ENCODE peak calls at places on chromosomes 13 and 19, in nine cellular contexts. One of them, this sample, is unnamed.

GRCh38 chr19:43525836-43526771 is 897 bp downstream of the ETHE1 start:
- DNase-seq in CD8-positive, alpha-beta T cell: peak; percentile 53
- DNase-seq in tibial artery: peak; percentile 74
- DNase-seq in iPS DF 6.9: no peak
- DNase-seq in hepatocyte: peak; percentile 44
- DNase-seq in CD4-positive, alpha-beta memory T cell: no peak
- DNase-seq in effector memory CD4-positive, alpha-beta T cell: no peak
- DNase-seq in spleen: peak; percentile 80
- DNase-seq in testis: no peak
- DNase-seq in this sample: peak; percentile 86

GRCh38 chr19:56671613-56671994 is at the start of gene ZNF835:
- DNase-seq in hepatocyte: no peak
- DNase-seq in effector memory CD4-positive, alpha-beta T cell: peak; percentile 45
- DNase-seq in spleen: peak; percentile 94
- DNase-seq in CD8-positive, alpha-beta T cell: peak; percentile 86
- DNase-seq in tibial artery: peak; percentile 94
- DNase-seq in iPS DF 6.9: no peak
- DNase-seq in testis: peak; percentile 98
- DNase-seq in CD4-positive, alpha-beta memory T cell: peak; percentile 80
- DNase-seq in this sample: peak; percentile 95

GRCh38 chr19:49073514-49074378 is 1.2 kb upstream of the KCNA7 start:
- DNase-seq in effector memory CD4-positive, alpha-beta T cell: no peak
- DNase-seq in spleen: no peak
- DNase-seq in tibial artery: no peak
- DNase-seq in hepatocyte: no peak
- DNase-seq in CD8-positive, alpha-beta T cell: no peak
- DNase-seq in iPS DF 6.9: no peak
- DNase-seq in CD4-positive, alpha-beta memory T cell: no peak
- DNase-seq in testis: no peak
- DNase-seq in this sample: peak; percentile 93

GRCh38 chr19:33486407-33486806 is 35.2 kb downstream of the PEPD start:
- DNase-seq in iPS DF 6.9: no peak
- DNase-seq in hepatocyte: no peak
- DNase-seq in effector memory CD4-positive, alpha-beta T cell: no peak
- DNase-seq in testis: no peak
- DNase-seq in tibial artery: peak; percentile 40
- DNase-seq in CD4-positive, alpha-beta memory T cell: no peak
- DNase-seq in spleen: peak; percentile 49
- DNase-seq in CD8-positive, alpha-beta T cell: no peak
- DNase-seq in this sample: no peak

GRCh38 chr19:3658004-3658822 is 31.6 kb upstream of the CACTIN start:
- DNase-seq in spleen: no peak
- DNase-seq in CD4-positive, alpha-beta memory T cell: no peak
- DNase-seq in iPS DF 6.9: no peak
- DNase-seq in tibial artery: no peak
- DNase-seq in CD8-positive, alpha-beta T cell: no peak
- DNase-seq in hepatocyte: no peak
- DNase-seq in effector memory CD4-positive, alpha-beta T cell: no peak
- DNase-seq in testis: peak; percentile 62
- DNase-seq in this sample: no peak

GRCh38 chr13:62687727-62688126 is 1272.1 kb upstream of the PCDH20 start:
- DNase-seq in tibial artery: no peak
- DNase-seq in effector memory CD4-positive, alpha-beta T cell: no peak
- DNase-seq in testis: no peak
- DNase-seq in CD8-positive, alpha-beta T cell: no peak
- DNase-seq in spleen: no peak
- DNase-seq in iPS DF 6.9: no peak
- DNase-seq in CD4-positive, alpha-beta memory T cell: no peak
- DNase-seq in hepatocyte: no peak
- DNase-seq in this sample: no peak

GRCh38 chr13:108597943-108598342 is 31.5 kb upstream of the MYO16 start:
- DNase-seq in tibial artery: no peak
- DNase-seq in CD8-positive, alpha-beta T cell: no peak
- DNase-seq in effector memory CD4-positive, alpha-beta T cell: no peak
- DNase-seq in spleen: no peak
- DNase-seq in iPS DF 6.9: no peak
- DNase-seq in hepatocyte: no peak
- DNase-seq in CD4-positive, alpha-beta memory T cell: no peak
- DNase-seq in testis: no peak
- DNase-seq in this sample: no peak

GRCh38 chr13:71524245-71525002 is 342.6 kb downstream of the DACH1 start:
- DNase-seq in iPS DF 6.9: no peak
- DNase-seq in testis: no peak
- DNase-seq in CD8-positive, alpha-beta T cell: no peak
- DNase-seq in tibial artery: no peak
- DNase-seq in hepatocyte: no peak
- DNase-seq in effector memory CD4-positive, alpha-beta T cell: no peak
- DNase-seq in CD4-positive, alpha-beta memory T cell: no peak
- DNase-seq in spleen: no peak
- DNase-seq in this sample: no peak

GRCh38 chr19:35592226-35592625 is 6.3 kb downstream of the PMIS2 start:
- DNase-seq in tibial artery: no peak
- DNase-seq in iPS DF 6.9: peak; percentile 68
- DNase-seq in CD4-positive, alpha-beta memory T cell: peak; percentile 25
- DNase-seq in CD8-positive, alpha-beta T cell: no peak
- DNase-seq in testis: peak; percentile 25
- DNase-seq in spleen: no peak
- DNase-seq in hepatocyte: peak; percentile 64
- DNase-seq in effector memory CD4-positive, alpha-beta T cell: no peak
- DNase-seq in this sample: peak; percentile 66

GRCh38 chr13:59483441-59484116 is 680.1 kb downstream of the DIAPH3 start:
- DNase-seq in tibial artery: no peak
- DNase-seq in effector memory CD4-positive, alpha-beta T cell: no peak
- DNase-seq in CD8-positive, alpha-beta T cell: no peak
- DNase-seq in CD4-positive, alpha-beta memory T cell: no peak
- DNase-seq in iPS DF 6.9: no peak
- DNase-seq in testis: no peak
- DNase-seq in hepatocyte: no peak
- DNase-seq in spleen: no peak
- DNase-seq in this sample: no peak

GRCh38 chr13:30105381-30105780 is 202.0 kb downstream of the KATNAL1 start:
- DNase-seq in testis: peak; percentile 39
- DNase-seq in spleen: no peak
- DNase-seq in CD8-positive, alpha-beta T cell: no peak
- DNase-seq in tibial artery: no peak
- DNase-seq in CD4-positive, alpha-beta memory T cell: no peak
- DNase-seq in iPS DF 6.9: no peak
- DNase-seq in hepatocyte: peak; percentile 53
- DNase-seq in effector memory CD4-positive, alpha-beta T cell: no peak
- DNase-seq in this sample: no peak

GRCh38 chr19:41702208-41702651 is 6.2 kb upstream of the CEACAM5 start:
- DNase-seq in hepatocyte: no peak
- DNase-seq in testis: no peak
- DNase-seq in spleen: no peak
- DNase-seq in iPS DF 6.9: no peak
- DNase-seq in tibial artery: no peak
- DNase-seq in CD8-positive, alpha-beta T cell: peak; percentile 15
- DNase-seq in CD4-positive, alpha-beta memory T cell: no peak
- DNase-seq in effector memory CD4-positive, alpha-beta T cell: no peak
- DNase-seq in this sample: peak; percentile 76

GRCh38 chr13:100646030-100646673 is 28.4 kb downstream of the TMTC4 start:
- DNase-seq in tibial artery: no peak
- DNase-seq in CD4-positive, alpha-beta memory T cell: no peak
- DNase-seq in iPS DF 6.9: no peak
- DNase-seq in CD8-positive, alpha-beta T cell: no peak
- DNase-seq in hepatocyte: peak; percentile 45
- DNase-seq in spleen: no peak
- DNase-seq in testis: peak; percentile 46
- DNase-seq in effector memory CD4-positive, alpha-beta T cell: no peak
- DNase-seq in this sample: peak; percentile 87

GRCh38 chr19:7830823-7831222 is 805 bp downstream of the EVI5L start:
- DNase-seq in CD4-positive, alpha-beta memory T cell: no peak
- DNase-seq in testis: no peak
- DNase-seq in tibial artery: no peak
- DNase-seq in iPS DF 6.9: no peak
- DNase-seq in CD8-positive, alpha-beta T cell: no peak
- DNase-seq in hepatocyte: no peak
- DNase-seq in effector memory CD4-positive, alpha-beta T cell: no peak
- DNase-seq in spleen: peak; percentile 80
- DNase-seq in this sample: no peak

GRCh38 chr13:97786510-97786909 is 167.0 kb upstream of the IPO5 start:
- DNase-seq in tibial artery: no peak
- DNase-seq in CD4-positive, alpha-beta memory T cell: no peak
- DNase-seq in iPS DF 6.9: no peak
- DNase-seq in spleen: no peak
- DNase-seq in hepatocyte: no peak
- DNase-seq in CD8-positive, alpha-beta T cell: no peak
- DNase-seq in testis: no peak
- DNase-seq in effector memory CD4-positive, alpha-beta T cell: no peak
- DNase-seq in this sample: no peak

GRCh38 chr19:50480281-50481111 is 3.8 kb upstream of the GARIN5A start:
- DNase-seq in effector memory CD4-positive, alpha-beta T cell: no peak
- DNase-seq in CD4-positive, alpha-beta memory T cell: no peak
- DNase-seq in tibial artery: no peak
- DNase-seq in hepatocyte: no peak
- DNase-seq in spleen: peak; percentile 62
- DNase-seq in iPS DF 6.9: no peak
- DNase-seq in CD8-positive, alpha-beta T cell: no peak
- DNase-seq in testis: no peak
- DNase-seq in this sample: no peak

GRCh38 chr19:50479761-50480251 is 3.2 kb upstream of the GARIN5A start:
- DNase-seq in CD8-positive, alpha-beta T cell: no peak
- DNase-seq in CD4-positive, alpha-beta memory T cell: no peak
- DNase-seq in hepatocyte: no peak
- DNase-seq in iPS DF 6.9: no peak
- DNase-seq in tibial artery: no peak
- DNase-seq in effector memory CD4-positive, alpha-beta T cell: no peak
- DNase-seq in spleen: peak; percentile 45
- DNase-seq in testis: no peak
- DNase-seq in this sample: no peak

GRCh38 chr19:50482271-50482855 is 5.7 kb upstream of the GARIN5A start:
- DNase-seq in testis: no peak
- DNase-seq in spleen: peak; percentile 41
- DNase-seq in effector memory CD4-positive, alpha-beta T cell: no peak
- DNase-seq in CD8-positive, alpha-beta T cell: no peak
- DNase-seq in tibial artery: no peak
- DNase-seq in CD4-positive, alpha-beta memory T cell: no peak
- DNase-seq in iPS DF 6.9: no peak
- DNase-seq in hepatocyte: no peak
- DNase-seq in this sample: no peak

GRCh38 chr19:50482886-50483285 is 6.2 kb upstream of the GARIN5A start:
- DNase-seq in effector memory CD4-positive, alpha-beta T cell: no peak
- DNase-seq in CD4-positive, alpha-beta memory T cell: no peak
- DNase-seq in iPS DF 6.9: no peak
- DNase-seq in tibial artery: no peak
- DNase-seq in CD8-positive, alpha-beta T cell: no peak
- DNase-seq in hepatocyte: no peak
- DNase-seq in spleen: peak; percentile 18
- DNase-seq in testis: no peak
- DNase-seq in this sample: no peak

GRCh38 chr19:50481351-50482149 is 4.9 kb upstream of the GARIN5A start:
- DNase-seq in iPS DF 6.9: no peak
- DNase-seq in tibial artery: no peak
- DNase-seq in CD4-positive, alpha-beta memory T cell: no peak
- DNase-seq in effector memory CD4-positive, alpha-beta T cell: no peak
- DNase-seq in testis: no peak
- DNase-seq in hepatocyte: no peak
- DNase-seq in CD8-positive, alpha-beta T cell: no peak
- DNase-seq in spleen: peak; percentile 67
- DNase-seq in this sample: no peak
- H3K4me1 ChIP-seq in iPS DF 6.9: no peaks in the 10 kb centered on the region
- H3K4me1 ChIP-seq in tibial artery: peaks cover 15% of the 10 kb centered on the region
- H3K4me1 ChIP-seq in CD4-positive, alpha-beta memory T cell: peaks cover 25% of the 10 kb centered on the region
- H3K4me1 ChIP-seq in effector memory CD4-positive, alpha-beta T cell: peaks cover 13% of the 10 kb centered on the region
- H3K4me1 ChIP-seq in testis: peaks cover 9% of the 10 kb centered on the region
- H3K4me1 ChIP-seq in hepatocyte: peaks cover 6% of the 10 kb centered on the region
- H3K4me1 ChIP-seq in CD8-positive, alpha-beta T cell: peaks cover 24% of the 10 kb centered on the region
- H3K4me1 ChIP-seq in spleen: peaks cover 27% of the 10 kb centered on the region
- H3K4me1 ChIP-seq in this sample: peaks cover 7% of the 10 kb centered on the region

GRCh38 chr19:1469936-1470863 is 8.8 kb downstream of the C19orf25 start:
- DNase-seq in testis: peak; percentile 74
- DNase-seq in tibial artery: no peak
- DNase-seq in effector memory CD4-positive, alpha-beta T cell: peak; percentile 45
- DNase-seq in CD4-positive, alpha-beta memory T cell: peak; percentile 70
- DNase-seq in hepatocyte: peak; percentile 60
- DNase-seq in iPS DF 6.9: no peak
- DNase-seq in CD8-positive, alpha-beta T cell: peak; percentile 83
- DNase-seq in spleen: peak; percentile 90
- DNase-seq in this sample: peak; percentile 95
- H3K4me1 ChIP-seq in testis: peaks cover 24% of the 10 kb centered on the region
- H3K4me1 ChIP-seq in tibial artery: peaks cover 79% of the 10 kb centered on the region
- H3K4me1 ChIP-seq in effector memory CD4-positive, alpha-beta T cell: peaks cover 59% of the 10 kb centered on the region
- H3K4me1 ChIP-seq in CD4-positive, alpha-beta memory T cell: peaks cover 54% of the 10 kb centered on the region
- H3K4me1 ChIP-seq in hepatocyte: peaks cover 42% of the 10 kb centered on the region
- H3K4me1 ChIP-seq in iPS DF 6.9: peaks cover 14% of the 10 kb centered on the region
- H3K4me1 ChIP-seq in CD8-positive, alpha-beta T cell: peaks cover 54% of the 10 kb centered on the region
- H3K4me1 ChIP-seq in spleen: peaks cover 93% of the 10 kb centered on the region
- H3K4me1 ChIP-seq in this sample: no peaks in the 10 kb centered on the region

GRCh38 chr13:112057434-112057735 is 9.6 kb upstream of the SOX1 start:
- DNase-seq in tibial artery: no peak
- DNase-seq in CD8-positive, alpha-beta T cell: no peak
- DNase-seq in CD4-positive, alpha-beta memory T cell: no peak
- DNase-seq in iPS DF 6.9: no peak
- DNase-seq in testis: no peak
- DNase-seq in hepatocyte: no peak
- DNase-seq in effector memory CD4-positive, alpha-beta T cell: no peak
- DNase-seq in spleen: peak; percentile 25
- DNase-seq in this sample: no peak

GRCh38 chr13:112058519-112058873 is 8.5 kb upstream of the SOX1 start:
- DNase-seq in testis: no peak
- DNase-seq in hepatocyte: no peak
- DNase-seq in iPS DF 6.9: no peak
- DNase-seq in spleen: no peak
- DNase-seq in CD8-positive, alpha-beta T cell: no peak
- DNase-seq in CD4-positive, alpha-beta memory T cell: no peak
- DNase-seq in tibial artery: no peak
- DNase-seq in effector memory CD4-positive, alpha-beta T cell: no peak
- DNase-seq in this sample: no peak

GRCh38 chr13:112058941-112059340 is 8.0 kb upstream of the SOX1 start:
- DNase-seq in iPS DF 6.9: no peak
- DNase-seq in spleen: no peak
- DNase-seq in CD8-positive, alpha-beta T cell: no peak
- DNase-seq in effector memory CD4-positive, alpha-beta T cell: no peak
- DNase-seq in hepatocyte: no peak
- DNase-seq in testis: no peak
- DNase-seq in CD4-positive, alpha-beta memory T cell: no peak
- DNase-seq in tibial artery: no peak
- DNase-seq in this sample: peak; percentile 89

GRCh38 chr13:112056739-112057433 is 10.1 kb upstream of the SOX1 start:
- DNase-seq in tibial artery: no peak
- DNase-seq in spleen: peak; percentile 62
- DNase-seq in hepatocyte: no peak
- DNase-seq in CD4-positive, alpha-beta memory T cell: no peak
- DNase-seq in iPS DF 6.9: no peak
- DNase-seq in effector memory CD4-positive, alpha-beta T cell: no peak
- DNase-seq in testis: no peak
- DNase-seq in CD8-positive, alpha-beta T cell: no peak
- DNase-seq in this sample: peak; percentile 49

GRCh38 chr13:112057736-112058518 is 9.0 kb upstream of the SOX1 start:
- DNase-seq in effector memory CD4-positive, alpha-beta T cell: no peak
- DNase-seq in CD4-positive, alpha-beta memory T cell: no peak
- DNase-seq in CD8-positive, alpha-beta T cell: no peak
- DNase-seq in hepatocyte: no peak
- DNase-seq in testis: no peak
- DNase-seq in tibial artery: no peak
- DNase-seq in spleen: peak; percentile 71
- DNase-seq in iPS DF 6.9: no peak
- DNase-seq in this sample: peak; percentile 91
- H3K4me1 ChIP-seq in effector memory CD4-positive, alpha-beta T cell: no peaks in the 10 kb centered on the region
- H3K4me1 ChIP-seq in CD4-positive, alpha-beta memory T cell: no peaks in the 10 kb centered on the region
- H3K4me1 ChIP-seq in CD8-positive, alpha-beta T cell: no peaks in the 10 kb centered on the region
- H3K4me1 ChIP-seq in hepatocyte: no peaks in the 10 kb centered on the region
- H3K4me1 ChIP-seq in testis: no peaks in the 10 kb centered on the region
- H3K4me1 ChIP-seq in tibial artery: peaks cover 28% of the 10 kb centered on the region
- H3K4me1 ChIP-seq in spleen: peaks cover 46% of the 10 kb centered on the region
- H3K4me1 ChIP-seq in iPS DF 6.9: peaks cover 12% of the 10 kb centered on the region
- H3K4me1 ChIP-seq in this sample: no peaks in the 10 kb centered on the region

GRCh38 chr13:46577656-46578589 is 25.0 kb downstream of the LRCH1 start:
- DNase-seq in effector memory CD4-positive, alpha-beta T cell: no peak
- DNase-seq in hepatocyte: peak; percentile 36
- DNase-seq in CD8-positive, alpha-beta T cell: no peak
- DNase-seq in iPS DF 6.9: no peak
- DNase-seq in CD4-positive, alpha-beta memory T cell: no peak
- DNase-seq in tibial artery: no peak
- DNase-seq in testis: no peak
- DNase-seq in spleen: no peak
- DNase-seq in this sample: no peak
- H3K4me1 ChIP-seq in effector memory CD4-positive, alpha-beta T cell: peaks cover 11% of the 10 kb centered on the region
- H3K4me1 ChIP-seq in hepatocyte: peaks cover 24% of the 10 kb centered on the region
- H3K4me1 ChIP-seq in CD8-positive, alpha-beta T cell: peaks cover 14% of the 10 kb centered on the region
- H3K4me1 ChIP-seq in iPS DF 6.9: no peaks in the 10 kb centered on the region
- H3K4me1 ChIP-seq in CD4-positive, alpha-beta memory T cell: peaks cover 33% of the 10 kb centered on the region
- H3K4me1 ChIP-seq in tibial artery: peaks cover 82% of the 10 kb centered on the region
- H3K4me1 ChIP-seq in testis: peaks cover 39% of the 10 kb centered on the region
- H3K4me1 ChIP-seq in spleen: peaks cover 80% of the 10 kb centered on the region
- H3K4me1 ChIP-seq in this sample: peaks cover 20% of the 10 kb centered on the region

This sample was measured in osteoblast.